ENCODE peak calls at places on chromosome X, in five cellular contexts. One of them, this sample, is unnamed.

GRCh38 chrX:82677281-82677680 is 830.8 kb upstream of the POU3F4 start:
- DNase-seq in stimulated activated CD4-positive, alpha-beta T cell treated with anti-CD3 and anti-CD28 coated beads, Interleukin-12 subunit alpha, Interleukin-12 subunit beta, amount 100 ng/mL, for 24 hours: no peak
- DNase-seq in fibroblast of the conjunctiva: no peak
- DNase-seq in KG1: no peak
- DNase-seq in A172: peak
- DNase-seq in this sample: no peak

GRCh38 chrX:43423876-43424275 is 232.2 kb upstream of the MAOA start:
- DNase-seq in KG1: no peak
- DNase-seq in A172: no peak
- DNase-seq in fibroblast of the conjunctiva: no peak
- DNase-seq in stimulated activated CD4-positive, alpha-beta T cell treated with anti-CD3 and anti-CD28 coated beads, Interleukin-12 subunit alpha, Interleukin-12 subunit beta, amount 100 ng/mL, for 24 hours: no peak
- DNase-seq in this sample: no peak

GRCh38 chrX:134764202-134764785 is 106.0 kb upstream of the PLAC1 start:
- DNase-seq in KG1: no peak
- DNase-seq in fibroblast of the conjunctiva: no peak
- DNase-seq in A172: peak
- DNase-seq in stimulated activated CD4-positive, alpha-beta T cell treated with anti-CD3 and anti-CD28 coated beads, Interleukin-12 subunit alpha, Interleukin-12 subunit beta, amount 100 ng/mL, for 24 hours: no peak
- DNase-seq in this sample: peak

GRCh38 chrX:23817979-23818336 is 35.0 kb downstream of the SAT1 start:
- DNase-seq in stimulated activated CD4-positive, alpha-beta T cell treated with anti-CD3 and anti-CD28 coated beads, Interleukin-12 subunit alpha, Interleukin-12 subunit beta, amount 100 ng/mL, for 24 hours: no peak
- DNase-seq in A172: no peak
- DNase-seq in KG1: no peak
- DNase-seq in fibroblast of the conjunctiva: no peak
- DNase-seq in this sample: no peak

GRCh38 chrX:16431266-16431665 is 218.7 kb upstream of the S100G start:
- DNase-seq in stimulated activated CD4-positive, alpha-beta T cell treated with anti-CD3 and anti-CD28 coated beads, Interleukin-12 subunit alpha, Interleukin-12 subunit beta, amount 100 ng/mL, for 24 hours: no peak
- DNase-seq in fibroblast of the conjunctiva: no peak
- DNase-seq in KG1: no peak
- DNase-seq in A172: no peak
- DNase-seq in this sample: no peak

GRCh38 chrX:39652336-39652735 is 445.4 kb downstream of the BCOR start:
- DNase-seq in KG1: no peak
- DNase-seq in fibroblast of the conjunctiva: no peak
- DNase-seq in A172: no peak
- DNase-seq in stimulated activated CD4-positive, alpha-beta T cell treated with anti-CD3 and anti-CD28 coated beads, Interleukin-12 subunit alpha, Interleukin-12 subunit beta, amount 100 ng/mL, for 24 hours: peak
- DNase-seq in this sample: peak

GRCh38 chrX:115311666-115312065 is 22.2 kb downstream of the LUZP4 start:
- DNase-seq in stimulated activated CD4-positive, alpha-beta T cell treated with anti-CD3 and anti-CD28 coated beads, Interleukin-12 subunit alpha, Interleukin-12 subunit beta, amount 100 ng/mL, for 24 hours: no peak
- DNase-seq in KG1: no peak
- DNase-seq in A172: no peak
- DNase-seq in fibroblast of the conjunctiva: no peak
- DNase-seq in this sample: no peak

GRCh38 chrX:120087289-120088017 is 10.0 kb upstream of the RHOXF2B start:
- DNase-seq in KG1: no peak
- DNase-seq in stimulated activated CD4-positive, alpha-beta T cell treated with anti-CD3 and anti-CD28 coated beads, Interleukin-12 subunit alpha, Interleukin-12 subunit beta, amount 100 ng/mL, for 24 hours: no peak
- DNase-seq in A172: no peak
- DNase-seq in fibroblast of the conjunctiva: no peak
- DNase-seq in this sample: peak

This sample was measured in H4.